ENCODE peak calls at places on chromosomes 1 and 21, in nine cellular contexts. E is mammary epithelial cell; J is NCI-H1105; X is NCI-H2029; M is stimulated activated CD4-positive, alpha-beta T cell treated with anti-CD3 and anti-CD28 coated beads, Interleukin-1b, Interleukin-23, amount 100 ng/mL, for 24 hours; P is A549; O is kidney glomerular epithelial cell; C is A172; Q is amygdala. V is an unnamed sample.

GRCh38 chr1:214658785-214659184 is 55.8 kb downstream of the CENPF start:
- DNase-seq in E (peak), J (peak), X (no peak), M (no peak), P (peak), O (peak), C (peak), Q (no peak), V (no peak)

GRCh38 chr1:35477870-35478269 is 79.3 kb downstream of the KIAA0319L start:
- DNase-seq in E (no peak), J (no peak), X (no peak), M (no peak), P (no peak), O (no peak), C (no peak), Q (no peak), V (no peak)

GRCh38 chr1:162085991-162086390 is 16.5 kb downstream of the NOS1AP start:
- DNase-seq in E (no peak), J (no peak), X (no peak), M (no peak), P (no peak), O (no peak), C (no peak), Q (no peak), V (no peak)

GRCh38 chr1:229432905-229433304 is 989 bp downstream of the ACTA1 start:
- DNase-seq in E (no peak), J (no peak), X (no peak), M (no peak), P (no peak), O (no peak), C (no peak), Q (no peak), V (no peak)

GRCh38 chr1:24236170-24237045 is 49.3 kb upstream of the IFNLR1 start:
- DNase-seq in E (peak), J (no peak), X (no peak), M (peak), P (peak), O (peak), C (peak), Q (no peak), V (no peak)

GRCh38 chr1:232533328-232533727 is 96.6 kb downstream of the SIPA1L2 start:
- DNase-seq in E (no peak), J (no peak), X (peak), M (no peak), P (no peak), O (no peak), C (no peak), Q (no peak), V (no peak)

GRCh38 chr1:21324368-21325137 is 34.3 kb upstream of the ECE1 start:
- DNase-seq in E (peak), J (no peak), X (no peak), M (peak), P (peak), O (peak), C (peak), Q (no peak), V (no peak)

GRCh38 chr1:237730826-237731350 is 159.8 kb downstream of the ZP4 start:
- DNase-seq in E (no peak), J (no peak), X (no peak), M (no peak), P (no peak), O (no peak), C (no peak), Q (no peak), V (no peak)

GRCh38 chr1:217431395-217431794 is 199.5 kb downstream of the GPATCH2 start:
- DNase-seq in E (no peak), J (no peak), X (no peak), M (no peak), P (no peak), O (no peak), C (no peak), Q (no peak), V (no peak)

GRCh38 chr1:15107052-15107687 is 46.4 kb upstream of the TMEM51 start:
- DNase-seq in E (no peak), J (no peak), X (no peak), M (no peak), P (no peak), O (no peak), C (no peak), Q (no peak), V (no peak)

GRCh38 chr1:36530261-36530660 is 47.5 kb upstream of the CSF3R start:
- DNase-seq in E (no peak), J (no peak), X (no peak), M (no peak), P (no peak), O (no peak), C (no peak), Q (no peak), V (no peak)

GRCh38 chr1:233293556-233294446 is 1.7 kb downstream of the PCNX2 start:
- DNase-seq in E (peak), J (no peak), X (no peak), M (no peak), P (no peak), O (no peak), C (no peak), Q (no peak), V (no peak)

GRCh38 chr21:44059710-44060109 is 47.5 kb upstream of the PWP2 start:
- DNase-seq in E (no peak), J (peak), X (peak), M (no peak), P (no peak), O (no peak), C (no peak), Q (no peak), V (no peak)

GRCh38 chr1:61098906-61099437 is 16.6 kb downstream of the NFIA start:
- DNase-seq in E (no peak), J (no peak), X (no peak), M (no peak), P (no peak), O (no peak), C (no peak), Q (no peak), V (no peak)

GRCh38 chr21:33729631-33730030 is 87.3 kb downstream of the ITSN1 start:
- DNase-seq in E (no peak), J (no peak), X (no peak), M (no peak), P (no peak), O (no peak), C (no peak), Q (no peak), V (no peak)

GRCh38 chr21:34227386-34227852 is 136.4 kb upstream of the KCNE2 start:
- DNase-seq in E (no peak), J (no peak), X (no peak), M (no peak), P (no peak), O (no peak), C (peak), Q (no peak), V (no peak)

GRCh38 chr1:154880651-154881050 is 10.6 kb upstream of the KCNN3 start:
- DNase-seq in E (no peak), J (no peak), X (no peak), M (no peak), P (no peak), O (no peak), C (no peak), Q (no peak), V (no peak)

GRCh38 chr1:91174734-91175133 is 152.9 kb upstream of the ZNF644 start:
- DNase-seq in E (no peak), J (no peak), X (no peak), M (no peak), P (no peak), O (no peak), C (no peak), Q (no peak), V (no peak)

GRCh38 chr1:109201123-109201703 is 12.5 kb upstream of the SARS1 start:
- DNase-seq in E (peak), J (peak), X (no peak), M (peak), P (peak), O (peak), C (peak), Q (peak), V (peak)

GRCh38 chr21:26865857-26866256 is 20.6 kb upstream of the ADAMTS1 start:
- DNase-seq in E (no peak), J (no peak), X (no peak), M (no peak), P (no peak), O (no peak), C (no peak), Q (no peak), V (no peak)

GRCh38 chr1:93171549-93172050 is 8.6 kb downstream of the TMED5 start:
- DNase-seq in E (no peak), J (no peak), X (no peak), M (no peak), P (no peak), O (no peak), C (no peak), Q (no peak), V (no peak)

GRCh38 chr1:163870666-163871065 is 548.9 kb downstream of the NUF2 start:
- DNase-seq in E (no peak), J (no peak), X (no peak), M (no peak), P (no peak), O (no peak), C (peak), Q (no peak), V (no peak)

GRCh38 chr1:226664413-226665101 is 74.5 kb downstream of the ITPKB start:
- DNase-seq in E (no peak), J (no peak), X (no peak), M (no peak), P (no peak), O (no peak), C (peak), Q (no peak), V (no peak)

GRCh38 chr1:234689236-234689635 is 79.3 kb upstream of the IRF2BP2 start:
- DNase-seq in E (no peak), J (no peak), X (no peak), M (no peak), P (no peak), O (no peak), C (no peak), Q (no peak), V (no peak)

GRCh38 chr1:110003747-110004428 is 19.3 kb downstream of the AHCYL1 start:
- DNase-seq in E (peak), J (no peak), X (no peak), M (no peak), P (peak), O (peak), C (peak), Q (no peak), V (no peak)

GRCh38 chr1:177517556-177517955 is 346.8 kb downstream of the BRINP2 start:
- DNase-seq in E (peak), J (no peak), X (no peak), M (no peak), P (no peak), O (no peak), C (no peak), Q (no peak), V (no peak)